ENCODE peak calls at places on chromosomes 4 and X, in four cellular contexts. R is psoas muscle, S is pancreas, F is mammary epithelial cell. W is an unnamed sample. For H3K9me3, the result is how much of the 10 kb centered on the place peaks cover.

GRCh38 chrX:79081895-79082512 is 62.5 kb upstream of the GPR174 start:
- DNase-seq in R (no peak), S (no peak), F (peak), W (no peak)

GRCh38 chrX:102976290-102976689 is 39.2 kb downstream of the RAB40AL start:
- DNase-seq in R (no peak), S (no peak), F (peak), W (no peak)

GRCh38 chrX:131072871-131073571 is 14.9 kb downstream of the ARHGAP36 start:
- DNase-seq in R (no peak), S (no peak), F (no peak), W (no peak)

GRCh38 chr4:139875456-139875855 is 209.8 kb downstream of the MGST2 start:
- DNase-seq in R (no peak), S (no peak), F (no peak), W (no peak)

GRCh38 chr4:55253911-55254593 is 92.0 kb upstream of the SRD5A3 start:
- DNase-seq in R (no peak), S (no peak), F (no peak), W (no peak)

GRCh38 chr4:177124436-177124835 is 185.2 kb upstream of the NEIL3 start:
- DNase-seq in R (no peak), S (no peak), F (no peak), W (no peak)

GRCh38 chrX:141405486-141405877 is 163.2 kb upstream of the SPANXC start:
- DNase-seq in R (no peak), S (no peak), F (peak), W (no peak)

GRCh38 chr4:101349346-101350064 is 2.2 kb upstream of the PPP3CA start:
- DNase-seq in R (peak), S (peak), F (peak), W (peak)

GRCh38 chrX:39226307-39226706 is 425.0 kb downstream of the MID1IP1 start:
- DNase-seq in R (no peak), S (no peak), F (no peak), W (no peak)

GRCh38 chrX:39220952-39221351 is 419.7 kb downstream of the MID1IP1 start:
- DNase-seq in R (no peak), S (no peak), F (no peak), W (no peak)

DNA sequence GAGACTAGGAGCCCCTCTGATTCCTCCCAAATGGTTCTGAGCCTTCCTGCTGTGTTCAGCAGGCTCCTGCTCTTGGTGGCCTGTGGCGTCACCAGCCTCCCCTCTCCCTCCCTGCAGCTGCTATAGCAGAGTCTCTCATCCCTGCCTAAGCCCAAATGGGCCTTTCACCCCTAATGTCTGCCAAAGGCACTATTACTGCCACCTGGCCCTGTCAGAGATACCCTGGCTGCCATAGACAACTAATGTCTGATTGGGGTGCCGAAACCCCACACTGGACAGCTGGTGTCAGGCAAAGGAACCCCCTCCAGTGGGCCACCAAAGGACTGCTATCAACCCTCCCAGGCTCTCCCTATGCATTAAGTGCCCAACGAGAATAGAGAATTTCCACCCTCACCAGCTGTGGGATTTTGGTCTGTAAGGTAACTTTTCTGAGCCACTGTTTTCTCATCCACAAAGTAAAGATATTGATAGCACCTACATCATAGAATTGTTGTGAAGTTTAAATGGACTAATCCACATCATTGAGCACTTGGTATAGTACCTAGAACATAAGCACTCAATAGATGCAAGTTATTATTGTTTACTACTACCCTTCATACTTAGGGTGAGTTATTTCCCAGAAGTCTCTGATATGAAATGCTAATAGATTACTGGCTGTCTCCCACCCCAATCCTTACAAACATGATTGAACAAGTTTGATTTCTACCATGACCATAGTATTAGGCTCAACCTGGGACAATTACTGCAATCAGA is 421.3 kb downstream of the MID1IP1 start:
- DNase-seq in R (no peak), S (no peak), F (peak), W (peak)
- H3K9me3 ChIP-seq in R (under half), S (under half), F (under half), W (under half)

GRCh38 chrX:10157032-10157341 is 212 bp downstream of the CLCN4 start:
- DNase-seq in R (no peak), S (no peak), F (no peak), W (no peak)

GRCh38 chrX:10157545-10157944 is 770 bp downstream of the CLCN4 start:
- DNase-seq in R (no peak), S (no peak), F (no peak), W (no peak)

GRCh38 chrX:10159069-10159468 is 2.3 kb downstream of the CLCN4 start:
- DNase-seq in R (no peak), S (no peak), F (no peak), W (no peak)

GRCh38 chrX:10160221-10160620 is 3.4 kb downstream of the CLCN4 start:
- DNase-seq in R (no peak), S (no peak), F (no peak), W (no peak)

DNA sequence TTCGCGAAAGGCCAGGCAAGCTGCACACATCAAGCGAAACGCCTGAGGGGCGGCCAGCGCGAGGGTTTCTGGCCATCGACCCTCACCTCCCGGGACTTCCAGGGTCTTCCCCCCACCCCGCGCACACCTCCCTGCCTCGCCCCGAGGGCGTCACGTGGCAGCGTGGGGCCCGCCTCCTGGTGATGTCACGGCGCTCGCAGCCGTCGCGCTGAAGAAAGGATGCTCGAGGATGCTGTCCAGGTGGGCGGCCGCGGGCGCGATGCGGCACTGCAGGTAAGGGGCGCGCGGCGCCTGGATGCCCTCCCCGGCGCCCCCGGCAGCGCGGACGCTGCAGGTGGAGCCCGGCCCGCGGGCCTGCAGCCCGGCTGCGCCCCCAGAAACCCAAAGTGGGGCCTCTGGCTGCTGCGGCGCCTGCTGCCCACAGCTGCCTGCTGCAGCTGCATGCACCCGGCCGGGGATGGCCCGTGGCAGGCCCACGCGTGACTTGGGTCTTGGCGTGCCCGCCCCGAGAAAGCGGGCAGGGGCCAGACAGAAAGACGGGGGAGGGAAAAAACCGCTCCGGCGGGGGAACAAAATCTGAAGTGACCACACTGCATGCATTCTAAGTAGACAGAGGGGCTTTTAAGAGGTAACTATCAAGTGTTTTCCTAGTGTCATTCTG is 1.6 kb downstream of the CLCN4 start:
- DNase-seq in R (peak), S (no peak), F (no peak), W (peak)
- H3K4me3 ChIP-seq in R (peak), S (peak), F (peak), W (peak)

GRCh38 chr4:107913283-107913899 is 18.0 kb upstream of the CYP2U1 start:
- DNase-seq in R (no peak), S (peak), F (peak), W (peak)
- TF ChIP-seq CTCF in R (peak), S (peak), F (peak), W (peak)

GRCh38 chr4:11402192-11402591 is 26.5 kb downstream of the HS3ST1 start:
- DNase-seq in R (no peak), S (no peak), F (no peak), W (no peak)

GRCh38 chr4:11397146-11397545 is 31.5 kb downstream of the HS3ST1 start:
- DNase-seq in R (no peak), S (no peak), F (peak), W (no peak)

GRCh38 chr4:11404431-11404830 is 24.3 kb downstream of the HS3ST1 start:
- DNase-seq in R (no peak), S (no peak), F (peak), W (no peak)

GRCh38 chr4:11397819-11398610 is 30.7 kb downstream of the HS3ST1 start:
- DNase-seq in R (no peak), S (no peak), F (no peak), W (no peak)

DNA sequence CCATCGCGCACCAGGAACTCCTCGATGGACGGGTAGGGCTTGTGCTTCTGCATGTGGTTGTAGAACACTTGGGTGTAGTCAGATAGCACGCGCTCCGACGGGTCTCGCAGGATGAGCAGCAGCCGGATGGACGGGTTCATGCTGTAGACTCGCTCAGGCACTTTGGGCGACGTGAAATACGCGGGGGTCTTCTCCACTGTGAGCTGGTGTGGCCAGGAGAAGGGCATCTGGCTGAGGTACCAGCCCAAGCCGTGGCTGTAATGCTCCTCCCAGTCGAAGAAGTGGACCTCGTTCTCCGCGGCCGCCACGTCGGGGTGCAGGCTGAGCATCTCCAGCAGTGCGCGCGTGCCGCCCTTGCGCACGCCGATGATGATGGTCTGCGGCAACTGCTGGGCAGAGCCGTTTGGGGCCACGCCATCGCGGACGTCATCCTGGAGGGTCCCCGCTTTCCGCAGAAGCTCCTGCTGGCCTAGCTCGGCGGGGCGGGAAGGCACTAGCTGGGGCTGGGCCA is 29.2 kb downstream of the HS3ST1 start:
- DNase-seq in R (no peak), S (no peak), F (no peak), W (no peak)
- H3K9me3 ChIP-seq in R (under half), S (under half), F (under half), W (under half)

GRCh38 chrX:153333271-153333670 is 682 bp upstream of the ZNF275 start:
- DNase-seq in R (no peak), S (no peak), F (peak), W (no peak)
- H3K4me3 ChIP-seq in R (peak), S (no peak), F (peak), W (peak)

W was measured in BE2C.